ENCODE peak calls at places on chromosomes 13 and 19, in nine cellular contexts. O is NCI-H774; Z is A673; J is AG09319; C is left cardiac atrium; M is caudate nucleus; T is HFFc6; Q is CD4-positive, CD25-positive, alpha-beta regulatory T cell; V is Daoy. D is an unnamed sample.

GRCh38 chr13:34153428-34154180 is 335.7 kb downstream of the RFC3 start:
- DNase-seq in O (no peak), Z (no peak), J (no peak), C (peak; percentile 20), M (no peak), T (no peak), Q (no peak), V (peak; percentile 7), D (no peak)

GRCh38 chr13:113654175-113654560 is 3.8 kb downstream of the ATP4B start:
- DNase-seq in O (no peak), Z (no peak), J (no peak), C (no peak), M (no peak), T (no peak), Q (no peak), V (no peak), D (no peak)

GRCh38 chr19:46878613-46879375 is 18.0 kb downstream of the ARHGAP35 start:
- DNase-seq in O (no peak), Z (no peak), J (no peak), C (no peak), M (no peak), T (peak; percentile 90), Q (no peak), V (peak; percentile 85), D (no peak)

GRCh38 chr13:109249780-109250528 is 536.4 kb downstream of the IRS2 start:
- DNase-seq in O (no peak), Z (no peak), J (no peak), C (no peak), M (no peak), T (no peak), Q (no peak), V (no peak), D (no peak)

GRCh38 chr19:5032101-5032967 is 63.4 kb downstream of the KDM4B start:
- DNase-seq in O (no peak), Z (no peak), J (no peak), C (no peak), M (no peak), T (no peak), Q (no peak), V (peak; percentile 43), D (no peak)

GRCh38 chr13:73721571-73721970 is 412.6 kb downstream of the KLF12 start:
- DNase-seq in O (no peak), Z (no peak), J (no peak), C (no peak), M (no peak), T (no peak), Q (no peak), V (no peak), D (no peak)

GRCh38 chr19:2243274-2244121 is 5.6 kb upstream of the AMH start:
- DNase-seq in O (no peak), Z (no peak), J (no peak), C (no peak), M (no peak), T (no peak), Q (no peak), V (no peak), D (no peak)

GRCh38 chr13:25473864-25474263 is 102.1 kb downstream of the ATP8A2 start:
- DNase-seq in O (no peak), Z (no peak), J (no peak), C (no peak), M (no peak), T (no peak), Q (no peak), V (peak; percentile 29), D (no peak)